ENCODE peak calls at places on chromosomes 6 and 20, in six cellular contexts. D is SJSA1, Z is lung, T is esophagus squamous epithelium, P is colonic mucosa, V is tibial artery. X is an unnamed sample. For H3K4me1, the result is how much of the 10 kb centered on the place peaks cover.

GRCh38 chr6:49332781-49333180 is 130.3 kb downstream of the MMUT start:
- DNase-seq in D (no peak), Z (no peak), T (no peak), P (no peak), V (no peak), X (no peak)

GRCh38 chr6:151338816-151339215 is 52.5 kb downstream of the ZBTB2 start:
- DNase-seq in D (no peak), Z (no peak), T (no peak), P (no peak), V (no peak), X (no peak)

GRCh38 chr6:43176423-43176786 is 5.3 kb downstream of the SRF start:
- DNase-seq in D (no peak), Z (no peak), T (no peak), P (no peak), V (no peak), X (no peak)

GRCh38 chr6:164034602-164035140 is 620.2 kb downstream of the QKI start:
- DNase-seq in D (no peak), Z (no peak), T (no peak), P (no peak), V (no peak), X (no peak)

GRCh38 chr6:6843057-6843627 is 254.6 kb downstream of the LY86 start:
- DNase-seq in D (peak), Z (no peak), T (no peak), P (no peak), V (no peak), X (no peak)

GRCh38 chr20:17226410-17227198 is at the start of gene PCSK2:
- DNase-seq in D (peak), Z (peak), T (no peak), P (no peak), V (no peak), X (no peak)

GRCh38 chr6:91097316-91097878 is 510.5 kb upstream of the MAP3K7 start:
- DNase-seq in D (no peak), Z (no peak), T (no peak), P (no peak), V (no peak), X (no peak)

GRCh38 chr6:17865798-17866725 is 121.4 kb downstream of the KIF13A start:
- DNase-seq in D (peak), Z (peak), T (no peak), P (peak), V (peak), X (peak)

GRCh38 chr6:107330190-107330589 is 129.2 kb downstream of the PDSS2 start:
- DNase-seq in D (no peak), Z (peak), T (no peak), P (no peak), V (no peak), X (no peak)

GRCh38 chr6:84371681-84372080 is 144.2 kb upstream of the CEP162 start:
- DNase-seq in D (no peak), Z (no peak), T (no peak), P (no peak), V (no peak), X (no peak)

GRCh38 chr20:25453035-25453810 is 45.8 kb downstream of the GINS1 start:
- DNase-seq in D (no peak), Z (no peak), T (no peak), P (no peak), V (no peak), X (no peak)

GRCh38 chr6:34679552-34680255 is 16.9 kb downstream of the ILRUN start:
- DNase-seq in D (no peak), Z (no peak), T (no peak), P (no peak), V (no peak), X (no peak)

GRCh38 chr20:33522256-33522820 is 32.4 kb downstream of the CBFA2T2 start:
- DNase-seq in D (no peak), Z (no peak), T (no peak), P (no peak), V (no peak), X (no peak)

GRCh38 chr6:16730720-16731502 is 30.3 kb downstream of the ATXN1 start:
- DNase-seq in D (no peak), Z (no peak), T (no peak), P (no peak), V (no peak), X (no peak)

GRCh38 chr20:13868331-13868730 is 83.5 kb downstream of the NDUFAF5 start:
- DNase-seq in D (no peak), Z (no peak), T (no peak), P (no peak), V (peak), X (peak)

GRCh38 chr20:53070714-53071392 is 98.7 kb downstream of the TSHZ2 start:
- DNase-seq in D (no peak), Z (no peak), T (no peak), P (no peak), V (no peak), X (no peak)

GRCh38 chr20:35904982-35905663 is 49.2 kb downstream of the SCAND1 start:
- DNase-seq in D (no peak), Z (no peak), T (no peak), P (no peak), V (no peak), X (no peak)

GRCh38 chr6:152636675-152637421 is at the start of gene SYNE1:
- DNase-seq in D (no peak), Z (peak), T (no peak), P (no peak), V (no peak), X (peak)

GRCh38 chr6:67560068-67560467 is 1075.0 kb upstream of the ADGRB3 start:
- DNase-seq in D (no peak), Z (no peak), T (no peak), P (no peak), V (no peak), X (no peak)

GRCh38 chr6:388202-388903 is 3.2 kb upstream of the IRF4 start:
- DNase-seq in D (no peak), Z (no peak), T (no peak), P (no peak), V (no peak), X (peak)

GRCh38 chr6:161374971-161375873 is 101.4 kb upstream of the AGPAT4 start:
- DNase-seq in D (no peak), Z (peak), T (no peak), P (peak), V (peak), X (peak)

GRCh38 chr20:1665345-1665744 is 7.8 kb upstream of the SIRPG start:
- DNase-seq in D (no peak), Z (no peak), T (no peak), P (no peak), V (no peak), X (no peak)

GRCh38 chr20:13301596-13301995 is 80.5 kb downstream of the ISM1 start:
- DNase-seq in D (no peak), Z (no peak), T (no peak), P (no peak), V (no peak), X (no peak)

GRCh38 chr20:17650816-17651760 is 31.0 kb downstream of the RRBP1 start:
- DNase-seq in D (no peak), Z (no peak), T (no peak), P (no peak), V (peak), X (no peak)

GRCh38 chr6:106512048-106512957 is 117.0 kb downstream of the RTN4IP1 start:
- DNase-seq in D (peak), Z (peak), T (no peak), P (peak), V (peak), X (no peak)

GRCh38 chr20:45918182-45918737 is 6.3 kb upstream of the PLTP start:
- DNase-seq in D (no peak), Z (no peak), T (no peak), P (no peak), V (no peak), X (no peak)

GRCh38 chr6:146770275-146770964 is 171.6 kb downstream of the ADGB start:
- DNase-seq in D (no peak), Z (no peak), T (no peak), P (no peak), V (peak), X (no peak)

GRCh38 chr20:62404761-62405107 is 2.4 kb downstream of the CABLES2 start:
- DNase-seq in D (no peak), Z (no peak), T (no peak), P (no peak), V (no peak), X (no peak)

DNA sequence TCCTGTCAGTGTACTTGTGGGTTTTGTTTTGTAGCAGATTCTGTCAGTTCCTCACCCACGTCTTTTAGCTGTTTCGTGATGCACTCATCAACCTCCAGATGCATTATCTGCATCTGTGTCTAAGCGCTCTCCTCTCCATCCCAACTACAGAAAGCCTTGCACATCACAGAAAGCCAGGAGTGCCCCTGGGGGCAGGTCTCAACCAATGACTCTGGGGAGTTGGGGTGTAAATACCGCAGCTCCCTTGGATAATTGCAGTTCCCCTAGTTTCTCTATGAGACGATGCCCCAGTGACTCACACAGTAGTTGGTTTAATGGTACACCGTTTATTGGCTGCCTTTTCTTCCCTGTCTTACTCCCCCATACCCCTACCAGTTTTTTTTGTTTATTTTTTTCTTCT is 158.1 kb downstream of the SOX4 start:
- DNase-seq in D (no peak), Z (no peak), T (no peak), P (no peak), V (no peak), X (no peak)
- H3K4me1 ChIP-seq in D (half or more), Z (under half), T (under half), P (under half), V (under half), X (under half)

GRCh38 chr20:37318046-37318445 is 27.9 kb upstream of the SRC start:
- DNase-seq in D (no peak), Z (no peak), T (no peak), P (no peak), V (no peak), X (no peak)
- H3K4me1 ChIP-seq in D (under half), Z (under half), T (half or more), P (under half), V (under half), X (under half)

GRCh38 chr20:49660912-49661311 is 52.8 kb downstream of the B4GALT5 start:
- DNase-seq in D (no peak), Z (no peak), T (no peak), P (no peak), V (no peak), X (no peak)
- H3K4me1 ChIP-seq in D (under half), Z (half or more), T (half or more), P (under half), V (under half), X (under half)

GRCh38 chr6:121442591-121442990 is 7.1 kb downstream of the GJA1 start:
- DNase-seq in D (no peak), Z (no peak), T (no peak), P (no peak), V (no peak), X (no peak)
- H3K4me1 ChIP-seq in D (under half), Z (under half), T (half or more), P (under half), V (half or more), X (under half)

DNA sequence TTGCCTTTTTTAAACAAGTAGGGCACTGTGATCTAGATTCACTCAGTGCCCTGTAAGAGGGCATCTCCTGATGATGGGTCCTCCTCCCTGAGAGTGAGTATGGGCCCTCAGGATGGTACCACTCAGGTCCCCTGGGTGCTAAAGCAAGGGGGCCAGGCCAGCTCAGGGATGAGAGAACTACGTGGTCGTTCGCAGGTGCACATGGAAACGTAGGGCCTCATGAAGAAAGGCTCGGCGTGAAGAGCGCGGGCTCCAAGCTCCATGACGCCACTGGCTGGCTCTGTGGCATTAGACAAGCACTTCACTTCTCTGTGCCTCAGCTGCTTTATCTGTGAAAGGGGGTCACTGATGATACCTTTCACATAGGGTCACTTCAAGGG is 50.7 kb downstream of the SYNJ2 start:
- DNase-seq in D (no peak), Z (no peak), T (no peak), P (no peak), V (peak), X (no peak)
- H3K4me1 ChIP-seq in D (under half), Z (under half), T (half or more), P (under half), V (under half), X (under half)

DNA sequence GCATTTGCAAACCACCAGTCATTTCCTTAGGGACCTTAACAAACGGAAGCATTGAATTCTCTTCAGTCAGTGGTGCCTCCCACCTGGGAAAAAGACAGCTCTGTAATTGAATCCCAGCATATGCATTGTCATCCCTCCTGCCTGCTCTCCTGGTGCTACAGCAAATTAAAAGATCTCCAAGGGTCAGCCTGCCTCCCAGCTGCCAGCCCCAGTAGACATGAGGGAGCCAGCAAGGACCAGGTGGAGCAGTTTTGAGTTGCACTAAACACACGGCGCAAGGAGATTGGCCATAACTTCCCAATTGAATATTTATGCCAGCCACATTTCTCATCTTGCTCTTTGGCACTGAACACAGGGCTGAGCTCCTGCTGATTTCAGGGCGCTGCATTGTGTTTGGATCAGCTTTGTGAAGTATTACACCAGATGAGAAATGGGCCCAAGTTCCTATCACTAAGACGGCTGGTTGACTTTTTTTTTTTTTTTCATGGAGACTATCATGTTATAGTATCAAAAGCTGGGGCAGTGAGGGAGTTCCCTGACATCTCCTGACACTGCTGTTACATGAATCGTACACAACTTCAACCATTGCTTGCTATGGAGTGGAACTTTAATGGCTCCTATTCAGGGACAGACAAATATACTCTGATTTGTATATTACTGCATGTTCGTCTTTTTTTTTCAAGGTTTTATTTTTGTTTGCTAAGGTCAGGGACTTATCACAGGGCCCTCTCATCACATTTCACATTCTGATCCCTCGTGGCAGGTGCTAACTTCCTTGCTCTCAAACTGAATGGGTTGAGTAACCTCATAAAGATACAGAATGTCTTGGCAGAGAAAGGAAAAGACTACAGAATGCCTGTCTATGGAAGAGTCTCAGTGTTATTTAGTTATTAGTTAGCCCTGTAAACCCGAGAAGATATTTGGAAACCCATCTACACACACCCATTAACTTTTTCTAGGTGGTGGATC is 191.1 kb downstream of the EYA4 start:
- DNase-seq in D (no peak), Z (no peak), T (no peak), P (no peak), V (no peak), X (no peak)
- H3K4me1 ChIP-seq in D (under half), Z (under half), T (under half), P (under half), V (under half), X (under half)

GRCh38 chr6:56755040-56755439 is 112.4 kb upstream of the DST start:
- DNase-seq in D (no peak), Z (no peak), T (no peak), P (no peak), V (no peak), X (no peak)

GRCh38 chr6:56752009-56752408 is 109.3 kb upstream of the DST start:
- DNase-seq in D (no peak), Z (peak), T (no peak), P (no peak), V (no peak), X (no peak)

GRCh38 chr6:56752534-56752933 is 109.8 kb upstream of the DST start:
- DNase-seq in D (no peak), Z (no peak), T (no peak), P (no peak), V (no peak), X (no peak)

GRCh38 chr6:56751604-56752003 is 108.9 kb upstream of the DST start:
- DNase-seq in D (no peak), Z (no peak), T (no peak), P (no peak), V (no peak), X (no peak)

GRCh38 chr6:56753801-56754200 is 111.1 kb upstream of the DST start:
- DNase-seq in D (no peak), Z (no peak), T (no peak), P (no peak), V (no peak), X (no peak)
- H3K4me1 ChIP-seq in D (half or more), Z (under half), T (under half), P (under half), V (half or more), X (under half)

GRCh38 chr20:32040142-32040953 is 11.7 kb upstream of the HCK start:
- DNase-seq in D (no peak), Z (peak), T (no peak), P (no peak), V (peak), X (peak)
- H3K4me1 ChIP-seq in D (under half), Z (under half), T (under half), P (under half), V (under half), X (under half)

DNA sequence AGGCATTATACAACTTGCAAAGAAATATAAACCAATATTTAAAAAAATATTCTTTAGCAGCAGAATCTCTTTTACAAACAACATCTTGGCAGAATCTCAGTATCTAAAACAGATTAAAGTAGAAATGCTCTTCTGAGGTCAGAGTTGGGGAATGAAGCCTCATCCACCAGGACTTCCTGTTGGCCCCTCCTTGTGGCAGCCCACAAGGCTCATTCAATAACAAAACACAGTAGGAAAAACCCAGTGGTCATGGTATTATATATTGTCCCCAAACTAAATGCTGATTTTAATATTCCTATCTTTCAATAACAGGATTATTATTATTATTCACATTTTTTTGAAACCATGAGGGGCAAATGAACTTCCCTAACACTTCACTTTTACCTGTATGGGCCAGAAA is 368.6 kb downstream of the BTBD9 start:
- DNase-seq in D (peak), Z (no peak), T (no peak), P (no peak), V (no peak), X (no peak)
- H3K4me1 ChIP-seq in D (half or more), Z (under half), T (under half), P (under half), V (under half), X (under half)

GRCh38 chr6:136787726-136788068 is 4.6 kb downstream of the MAP3K5 start:
- DNase-seq in D (no peak), Z (no peak), T (no peak), P (no peak), V (no peak), X (no peak)
- H3K4me1 ChIP-seq in D (half or more), Z (under half), T (half or more), P (under half), V (half or more), X (half or more)

X was measured in ascending aorta.